ENCODE peak calls at places on chromosomes 7 and 10, in eight cellular contexts. One of them, this sample, is unnamed.

GRCh38 chr7:135879238-135879637 is 97.9 kb downstream of the MTPN start:
- DNase-seq in nephron progenitor cell: no peak
- DNase-seq in naive thymus-derived CD8-positive, alpha-beta T cell: no peak
- DNase-seq in WERI-Rb-1: no peak
- DNase-seq in GM23248: peak; percentile 24
- DNase-seq in body of pancreas: no peak
- DNase-seq in Right ventricle myocardium superior: no peak
- DNase-seq in NCI-H69: no peak
- DNase-seq in this sample: no peak

GRCh38 chr7:94620703-94621118 is 35.2 kb downstream of the SGCE start:
- DNase-seq in nephron progenitor cell: no peak
- DNase-seq in naive thymus-derived CD8-positive, alpha-beta T cell: no peak
- DNase-seq in WERI-Rb-1: peak; percentile 11
- DNase-seq in GM23248: peak; percentile 96
- DNase-seq in body of pancreas: peak; percentile 50
- DNase-seq in Right ventricle myocardium superior: peak; percentile 84
- DNase-seq in NCI-H69: peak; percentile 91
- DNase-seq in this sample: no peak

GRCh38 chr7:8201846-8202441 is 60.0 kb downstream of the ICA1 start:
- DNase-seq in nephron progenitor cell: no peak
- DNase-seq in naive thymus-derived CD8-positive, alpha-beta T cell: no peak
- DNase-seq in WERI-Rb-1: no peak
- DNase-seq in GM23248: no peak
- DNase-seq in body of pancreas: no peak
- DNase-seq in Right ventricle myocardium superior: no peak
- DNase-seq in NCI-H69: no peak
- DNase-seq in this sample: no peak

GRCh38 chr7:40595832-40596231 is 461.0 kb downstream of the SUGCT start:
- DNase-seq in nephron progenitor cell: no peak
- DNase-seq in naive thymus-derived CD8-positive, alpha-beta T cell: no peak
- DNase-seq in WERI-Rb-1: no peak
- DNase-seq in GM23248: no peak
- DNase-seq in body of pancreas: no peak
- DNase-seq in Right ventricle myocardium superior: no peak
- DNase-seq in NCI-H69: no peak
- DNase-seq in this sample: no peak

GRCh38 chr10:36636285-36636839 is 489.0 kb upstream of the ANKRD30A start:
- DNase-seq in nephron progenitor cell: no peak
- DNase-seq in naive thymus-derived CD8-positive, alpha-beta T cell: no peak
- DNase-seq in WERI-Rb-1: no peak
- DNase-seq in GM23248: no peak
- DNase-seq in body of pancreas: no peak
- DNase-seq in Right ventricle myocardium superior: no peak
- DNase-seq in NCI-H69: no peak
- DNase-seq in this sample: no peak

GRCh38 chr7:128307066-128307465 is 36.6 kb downstream of the RBM28 start:
- DNase-seq in nephron progenitor cell: no peak
- DNase-seq in naive thymus-derived CD8-positive, alpha-beta T cell: no peak
- DNase-seq in WERI-Rb-1: no peak
- DNase-seq in GM23248: no peak
- DNase-seq in body of pancreas: no peak
- DNase-seq in Right ventricle myocardium superior: no peak
- DNase-seq in NCI-H69: no peak
- DNase-seq in this sample: no peak

GRCh38 chr10:4661572-4662255 is 164.3 kb upstream of the AKR1E2 start:
- DNase-seq in nephron progenitor cell: no peak
- DNase-seq in naive thymus-derived CD8-positive, alpha-beta T cell: no peak
- DNase-seq in WERI-Rb-1: no peak
- DNase-seq in GM23248: peak; percentile 59
- DNase-seq in body of pancreas: no peak
- DNase-seq in Right ventricle myocardium superior: peak; percentile 91
- DNase-seq in NCI-H69: no peak
- DNase-seq in this sample: no peak

GRCh38 chr7:5671053-5671452 is 110.4 kb downstream of the RNF216 start:
- DNase-seq in nephron progenitor cell: no peak
- DNase-seq in naive thymus-derived CD8-positive, alpha-beta T cell: no peak
- DNase-seq in WERI-Rb-1: no peak
- DNase-seq in GM23248: no peak
- DNase-seq in body of pancreas: no peak
- DNase-seq in Right ventricle myocardium superior: no peak
- DNase-seq in NCI-H69: no peak
- DNase-seq in this sample: no peak

GRCh38 chr7:130254555-130254954 is 12.1 kb upstream of the CPA2 start:
- DNase-seq in nephron progenitor cell: no peak
- DNase-seq in naive thymus-derived CD8-positive, alpha-beta T cell: no peak
- DNase-seq in WERI-Rb-1: no peak
- DNase-seq in GM23248: no peak
- DNase-seq in body of pancreas: peak; percentile 86
- DNase-seq in Right ventricle myocardium superior: no peak
- DNase-seq in NCI-H69: peak; percentile 47
- DNase-seq in this sample: peak; percentile 35

GRCh38 chr10:22229756-22230330 is 12.0 kb upstream of the EBLN1 start:
- DNase-seq in nephron progenitor cell: no peak
- DNase-seq in naive thymus-derived CD8-positive, alpha-beta T cell: no peak
- DNase-seq in WERI-Rb-1: no peak
- DNase-seq in GM23248: peak; percentile 56
- DNase-seq in body of pancreas: no peak
- DNase-seq in Right ventricle myocardium superior: no peak
- DNase-seq in NCI-H69: peak; percentile 25
- DNase-seq in this sample: peak; percentile 8

GRCh38 chr10:89382757-89383156 is 4.9 kb downstream of the IFIT1B start:
- DNase-seq in nephron progenitor cell: no peak
- DNase-seq in naive thymus-derived CD8-positive, alpha-beta T cell: no peak
- DNase-seq in WERI-Rb-1: no peak
- DNase-seq in GM23248: peak; percentile 14
- DNase-seq in body of pancreas: no peak
- DNase-seq in Right ventricle myocardium superior: no peak
- DNase-seq in NCI-H69: no peak
- DNase-seq in this sample: no peak

GRCh38 chr7:76425156-76425555 is 406 bp downstream of the ZP3 start:
- DNase-seq in nephron progenitor cell: no peak
- DNase-seq in naive thymus-derived CD8-positive, alpha-beta T cell: no peak
- DNase-seq in WERI-Rb-1: no peak
- DNase-seq in GM23248: no peak
- DNase-seq in body of pancreas: no peak
- DNase-seq in Right ventricle myocardium superior: no peak
- DNase-seq in NCI-H69: no peak
- DNase-seq in this sample: no peak

GRCh38 chr7:47931005-47931787 is 17.1 kb downstream of the PKD1L1 start:
- DNase-seq in nephron progenitor cell: no peak
- DNase-seq in naive thymus-derived CD8-positive, alpha-beta T cell: no peak
- DNase-seq in WERI-Rb-1: no peak
- DNase-seq in GM23248: peak; percentile 55
- DNase-seq in body of pancreas: no peak
- DNase-seq in Right ventricle myocardium superior: no peak
- DNase-seq in NCI-H69: no peak
- DNase-seq in this sample: no peak

GRCh38 chr7:131538071-131538790 is 18.2 kb downstream of the PODXL start:
- DNase-seq in nephron progenitor cell: no peak
- DNase-seq in naive thymus-derived CD8-positive, alpha-beta T cell: no peak
- DNase-seq in WERI-Rb-1: no peak
- DNase-seq in GM23248: peak; percentile 70
- DNase-seq in body of pancreas: no peak
- DNase-seq in Right ventricle myocardium superior: no peak
- DNase-seq in NCI-H69: peak; percentile 53
- DNase-seq in this sample: no peak

GRCh38 chr7:86913709-86914108 is 145.7 kb downstream of the ELAPOR2 start:
- DNase-seq in nephron progenitor cell: no peak
- DNase-seq in naive thymus-derived CD8-positive, alpha-beta T cell: no peak
- DNase-seq in WERI-Rb-1: no peak
- DNase-seq in GM23248: peak; percentile 85
- DNase-seq in body of pancreas: no peak
- DNase-seq in Right ventricle myocardium superior: no peak
- DNase-seq in NCI-H69: no peak
- DNase-seq in this sample: peak; percentile 45

GRCh38 chr7:88001744-88002530 is 67.9 kb downstream of the ADAM22 start:
- DNase-seq in nephron progenitor cell: no peak
- DNase-seq in naive thymus-derived CD8-positive, alpha-beta T cell: no peak
- DNase-seq in WERI-Rb-1: no peak
- DNase-seq in GM23248: peak; percentile 36
- DNase-seq in body of pancreas: no peak
- DNase-seq in Right ventricle myocardium superior: no peak
- DNase-seq in NCI-H69: no peak
- DNase-seq in this sample: no peak

GRCh38 chr7:11193131-11193867 is 219.6 kb downstream of the PHF14 start:
- DNase-seq in nephron progenitor cell: peak; percentile 41
- DNase-seq in naive thymus-derived CD8-positive, alpha-beta T cell: no peak
- DNase-seq in WERI-Rb-1: no peak
- DNase-seq in GM23248: peak; percentile 72
- DNase-seq in body of pancreas: peak; percentile 34
- DNase-seq in Right ventricle myocardium superior: no peak
- DNase-seq in NCI-H69: peak; percentile 99
- DNase-seq in this sample: no peak